ENCODE peak calls at places on chromosome 16, in nine cellular contexts. One of them, this sample, is unnamed.

GRCh38 chr16:89990799-89991198 is 28.5 kb downstream of the DBNDD1 start:
- DNase-seq in HL-60: no peak
- DNase-seq in upper lobe of left lung: no peak
- DNase-seq in GM23338: no peak
- DNase-seq in transverse colon: no peak
- DNase-seq in prostate gland: no peak
- DNase-seq in H1: no peak
- DNase-seq in suprapubic skin: no peak
- DNase-seq in esophagus muscularis mucosa: no peak
- DNase-seq in this sample: no peak

GRCh38 chr16:55292491-55292890 is 31.5 kb upstream of the IRX6 start:
- DNase-seq in GM23338: peak
- DNase-seq in transverse colon: no peak
- DNase-seq in H1: no peak
- DNase-seq in HL-60: no peak
- DNase-seq in prostate gland: no peak
- DNase-seq in esophagus muscularis mucosa: no peak
- DNase-seq in upper lobe of left lung: no peak
- DNase-seq in suprapubic skin: no peak
- DNase-seq in this sample: no peak

GRCh38 chr16:49921791-49922456 is 66.0 kb upstream of the ZNF423 start:
- DNase-seq in HL-60: peak
- DNase-seq in H1: peak
- DNase-seq in prostate gland: peak
- DNase-seq in upper lobe of left lung: no peak
- DNase-seq in transverse colon: peak
- DNase-seq in GM23338: peak
- DNase-seq in suprapubic skin: no peak
- DNase-seq in esophagus muscularis mucosa: no peak
- DNase-seq in this sample: no peak

GRCh38 chr16:29806641-29807425 is 504 bp downstream of the MAZ start:
- DNase-seq in upper lobe of left lung: peak
- DNase-seq in HL-60: peak
- DNase-seq in esophagus muscularis mucosa: no peak
- DNase-seq in prostate gland: peak
- DNase-seq in GM23338: peak
- DNase-seq in H1: peak
- DNase-seq in suprapubic skin: peak
- DNase-seq in transverse colon: peak
- DNase-seq in this sample: no peak

GRCh38 chr16:73433493-73434307 is 385.8 kb upstream of the ZFHX3 start:
- DNase-seq in GM23338: peak
- DNase-seq in HL-60: no peak
- DNase-seq in prostate gland: no peak
- DNase-seq in H1: no peak
- DNase-seq in suprapubic skin: no peak
- DNase-seq in upper lobe of left lung: peak
- DNase-seq in esophagus muscularis mucosa: no peak
- DNase-seq in transverse colon: no peak
- DNase-seq in this sample: no peak

GRCh38 chr16:48831081-48831722 is 221.2 kb upstream of the N4BP1 start:
- DNase-seq in esophagus muscularis mucosa: peak
- DNase-seq in suprapubic skin: no peak
- DNase-seq in upper lobe of left lung: no peak
- DNase-seq in GM23338: peak
- DNase-seq in transverse colon: no peak
- DNase-seq in HL-60: no peak
- DNase-seq in prostate gland: no peak
- DNase-seq in H1: peak
- DNase-seq in this sample: peak

GRCh38 chr16:14635394-14636145 is 2.8 kb downstream of the BFAR start:
- DNase-seq in prostate gland: no peak
- DNase-seq in upper lobe of left lung: no peak
- DNase-seq in HL-60: no peak
- DNase-seq in GM23338: peak
- DNase-seq in transverse colon: no peak
- DNase-seq in suprapubic skin: peak
- DNase-seq in esophagus muscularis mucosa: no peak
- DNase-seq in H1: no peak
- DNase-seq in this sample: no peak

GRCh38 chr16:66275795-66276428 is 90.6 kb upstream of the CDH5 start:
- DNase-seq in suprapubic skin: no peak
- DNase-seq in HL-60: peak
- DNase-seq in esophagus muscularis mucosa: no peak
- DNase-seq in upper lobe of left lung: no peak
- DNase-seq in transverse colon: peak
- DNase-seq in H1: peak
- DNase-seq in prostate gland: no peak
- DNase-seq in GM23338: peak
- DNase-seq in this sample: peak

GRCh38 chr16:22633794-22634193 is 123.1 kb downstream of the NPIPB5 start:
- DNase-seq in esophagus muscularis mucosa: no peak
- DNase-seq in transverse colon: no peak
- DNase-seq in GM23338: peak
- DNase-seq in upper lobe of left lung: no peak
- DNase-seq in suprapubic skin: no peak
- DNase-seq in H1: no peak
- DNase-seq in prostate gland: no peak
- DNase-seq in HL-60: no peak
- DNase-seq in this sample: peak

GRCh38 chr16:89347807-89348206 is 130.3 kb downstream of the ZNF778 start:
- DNase-seq in GM23338: no peak
- DNase-seq in esophagus muscularis mucosa: no peak
- DNase-seq in HL-60: no peak
- DNase-seq in transverse colon: no peak
- DNase-seq in prostate gland: no peak
- DNase-seq in suprapubic skin: no peak
- DNase-seq in upper lobe of left lung: no peak
- DNase-seq in H1: no peak
- DNase-seq in this sample: no peak

GRCh38 chr16:35255816-35256215 is 1796.4 kb downstream of the TP53TG3F start:
- DNase-seq in upper lobe of left lung: peak
- DNase-seq in HL-60: no peak
- DNase-seq in H1: no peak
- DNase-seq in transverse colon: no peak
- DNase-seq in GM23338: no peak
- DNase-seq in suprapubic skin: no peak
- DNase-seq in prostate gland: no peak
- DNase-seq in esophagus muscularis mucosa: peak
- DNase-seq in this sample: no peak

GRCh38 chr16:4474192-4474961 is at the start of gene NMRAL1:
- DNase-seq in prostate gland: peak
- DNase-seq in H1: peak
- DNase-seq in suprapubic skin: peak
- DNase-seq in esophagus muscularis mucosa: peak
- DNase-seq in HL-60: peak
- DNase-seq in transverse colon: peak
- DNase-seq in GM23338: peak
- DNase-seq in upper lobe of left lung: peak
- DNase-seq in this sample: peak

GRCh38 chr16:11105038-11105903 is 150.7 kb downstream of the SOCS1 start:
- DNase-seq in upper lobe of left lung: no peak
- DNase-seq in H1: no peak
- DNase-seq in transverse colon: peak
- DNase-seq in GM23338: no peak
- DNase-seq in esophagus muscularis mucosa: no peak
- DNase-seq in suprapubic skin: no peak
- DNase-seq in HL-60: peak
- DNase-seq in prostate gland: peak
- DNase-seq in this sample: no peak
- H3K4me3 ChIP-seq in upper lobe of left lung: no peak
- H3K4me3 ChIP-seq in H1: no peak
- H3K4me3 ChIP-seq in transverse colon: no peak
- H3K4me3 ChIP-seq in GM23338: no peak
- H3K4me3 ChIP-seq in esophagus muscularis mucosa: no peak
- H3K4me3 ChIP-seq in suprapubic skin: no peak
- H3K4me3 ChIP-seq in HL-60: no peak
- H3K4me3 ChIP-seq in prostate gland: no peak
- H3K4me3 ChIP-seq in this sample: no peak

DNA sequence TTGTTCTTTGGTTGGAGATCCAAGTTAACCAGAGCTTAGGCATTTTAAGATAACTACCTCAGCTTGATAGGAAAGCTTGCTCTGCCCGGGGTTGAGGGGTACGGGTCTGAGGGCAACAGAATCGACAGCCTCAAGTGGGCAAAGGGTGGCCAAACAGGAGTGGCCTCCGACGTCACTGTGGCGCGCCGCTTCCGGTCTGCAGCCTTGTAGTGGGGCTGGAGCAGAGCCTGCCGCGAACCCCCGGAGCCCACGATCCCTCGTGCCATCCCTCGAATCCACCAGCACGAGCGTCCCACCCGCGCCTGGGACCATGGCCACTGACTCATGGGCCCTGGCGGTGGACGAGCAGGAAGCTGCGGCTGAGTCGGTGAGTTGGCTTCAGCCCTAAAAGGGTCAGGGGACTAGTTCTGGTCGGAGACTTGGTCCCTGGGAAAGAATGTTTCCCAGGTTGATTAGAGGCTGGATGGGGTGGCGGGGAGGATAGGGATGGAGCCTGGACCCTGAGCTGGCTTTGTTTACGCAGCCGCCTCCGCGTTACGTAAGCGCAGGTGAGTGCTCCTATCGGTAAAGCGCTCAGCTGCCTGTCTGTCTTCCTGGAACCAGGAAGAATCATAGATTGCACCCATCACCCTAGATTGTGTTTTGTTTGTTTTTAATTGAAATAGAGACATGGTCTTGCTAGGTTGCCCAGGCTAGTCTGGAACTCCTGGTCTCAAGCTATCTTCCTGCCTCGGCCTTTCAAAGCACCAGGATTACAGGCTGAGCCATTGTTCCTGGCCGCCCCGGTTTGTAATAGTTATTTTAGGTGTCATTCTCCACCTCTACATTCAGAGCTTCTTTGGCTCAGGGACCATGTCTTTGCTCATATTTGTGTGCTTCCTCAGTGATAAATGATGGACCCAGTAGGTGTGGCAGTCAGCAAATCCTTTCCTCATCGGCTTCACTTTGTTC is at the start of gene DDX19B:
- DNase-seq in HL-60: peak
- DNase-seq in upper lobe of left lung: peak
- DNase-seq in transverse colon: peak
- DNase-seq in suprapubic skin: peak
- DNase-seq in esophagus muscularis mucosa: peak
- DNase-seq in GM23338: peak
- DNase-seq in H1: peak
- DNase-seq in prostate gland: peak
- DNase-seq in this sample: no peak
- TF ChIP-seq POLR2AphosphoS5 in HL-60: peak
- TF ChIP-seq POLR2AphosphoS5 in upper lobe of left lung: peak
- TF ChIP-seq POLR2AphosphoS5 in transverse colon: peak
- TF ChIP-seq POLR2AphosphoS5 in suprapubic skin: no peak
- TF ChIP-seq POLR2AphosphoS5 in esophagus muscularis mucosa: peak
- TF ChIP-seq POLR2AphosphoS5 in GM23338: peak
- TF ChIP-seq POLR2AphosphoS5 in H1: peak
- TF ChIP-seq POLR2AphosphoS5 in prostate gland: peak
- TF ChIP-seq POLR2AphosphoS5 in this sample: peak

GRCh38 chr16:8804313-8804712 is 6.7 kb downstream of the PMM2 start:
- DNase-seq in upper lobe of left lung: no peak
- DNase-seq in transverse colon: no peak
- DNase-seq in GM23338: no peak
- DNase-seq in prostate gland: no peak
- DNase-seq in HL-60: no peak
- DNase-seq in esophagus muscularis mucosa: no peak
- DNase-seq in H1: no peak
- DNase-seq in suprapubic skin: no peak
- DNase-seq in this sample: no peak

GRCh38 chr16:8807189-8807588 is 9.6 kb downstream of the PMM2 start:
- DNase-seq in transverse colon: no peak
- DNase-seq in prostate gland: no peak
- DNase-seq in GM23338: no peak
- DNase-seq in upper lobe of left lung: no peak
- DNase-seq in suprapubic skin: no peak
- DNase-seq in H1: no peak
- DNase-seq in esophagus muscularis mucosa: no peak
- DNase-seq in HL-60: no peak
- DNase-seq in this sample: no peak

GRCh38 chr16:8806272-8806983 is 8.8 kb downstream of the PMM2 start:
- DNase-seq in HL-60: no peak
- DNase-seq in esophagus muscularis mucosa: no peak
- DNase-seq in H1: no peak
- DNase-seq in suprapubic skin: no peak
- DNase-seq in transverse colon: no peak
- DNase-seq in upper lobe of left lung: no peak
- DNase-seq in prostate gland: no peak
- DNase-seq in GM23338: no peak
- DNase-seq in this sample: no peak

GRCh38 chr16:8808613-8809353 is 11.1 kb downstream of the PMM2 start:
- DNase-seq in transverse colon: no peak
- DNase-seq in HL-60: no peak
- DNase-seq in upper lobe of left lung: peak
- DNase-seq in prostate gland: no peak
- DNase-seq in esophagus muscularis mucosa: no peak
- DNase-seq in H1: no peak
- DNase-seq in GM23338: no peak
- DNase-seq in suprapubic skin: no peak
- DNase-seq in this sample: no peak

GRCh38 chr16:8808009-8808408 is 10.4 kb downstream of the PMM2 start:
- DNase-seq in transverse colon: no peak
- DNase-seq in esophagus muscularis mucosa: no peak
- DNase-seq in suprapubic skin: no peak
- DNase-seq in H1: no peak
- DNase-seq in prostate gland: no peak
- DNase-seq in GM23338: no peak
- DNase-seq in HL-60: no peak
- DNase-seq in upper lobe of left lung: no peak
- DNase-seq in this sample: no peak
- H3K4me3 ChIP-seq in transverse colon: no peak
- H3K4me3 ChIP-seq in esophagus muscularis mucosa: no peak
- H3K4me3 ChIP-seq in suprapubic skin: no peak
- H3K4me3 ChIP-seq in H1: no peak
- H3K4me3 ChIP-seq in prostate gland: no peak
- H3K4me3 ChIP-seq in GM23338: no peak
- H3K4me3 ChIP-seq in HL-60: no peak
- H3K4me3 ChIP-seq in upper lobe of left lung: no peak
- H3K4me3 ChIP-seq in this sample: no peak

GRCh38 chr16:58499615-58500328 is at the start of gene NDRG4:
- DNase-seq in transverse colon: peak
- DNase-seq in prostate gland: no peak
- DNase-seq in GM23338: peak
- DNase-seq in suprapubic skin: peak
- DNase-seq in upper lobe of left lung: peak
- DNase-seq in esophagus muscularis mucosa: no peak
- DNase-seq in H1: peak
- DNase-seq in HL-60: peak
- DNase-seq in this sample: no peak

GRCh38 chr16:58502217-58502921 is 2.4 kb downstream of the NDRG4 start:
- DNase-seq in suprapubic skin: peak
- DNase-seq in transverse colon: no peak
- DNase-seq in H1: no peak
- DNase-seq in upper lobe of left lung: no peak
- DNase-seq in prostate gland: no peak
- DNase-seq in esophagus muscularis mucosa: no peak
- DNase-seq in GM23338: no peak
- DNase-seq in HL-60: no peak
- DNase-seq in this sample: no peak

GRCh38 chr16:58501242-58502131 is 1.5 kb downstream of the NDRG4 start:
- DNase-seq in H1: peak
- DNase-seq in upper lobe of left lung: peak
- DNase-seq in prostate gland: no peak
- DNase-seq in GM23338: peak
- DNase-seq in HL-60: no peak
- DNase-seq in esophagus muscularis mucosa: no peak
- DNase-seq in suprapubic skin: peak
- DNase-seq in transverse colon: peak
- DNase-seq in this sample: no peak

GRCh38 chr16:58499092-58499511 is 841 bp upstream of the NDRG4 start:
- DNase-seq in esophagus muscularis mucosa: no peak
- DNase-seq in upper lobe of left lung: peak
- DNase-seq in H1: no peak
- DNase-seq in HL-60: no peak
- DNase-seq in suprapubic skin: peak
- DNase-seq in transverse colon: no peak
- DNase-seq in GM23338: no peak
- DNase-seq in prostate gland: no peak
- DNase-seq in this sample: no peak

GRCh38 chr16:58500329-58501241 is 642 bp downstream of the NDRG4 start:
- DNase-seq in HL-60: no peak
- DNase-seq in prostate gland: no peak
- DNase-seq in upper lobe of left lung: peak
- DNase-seq in GM23338: peak
- DNase-seq in H1: peak
- DNase-seq in suprapubic skin: peak
- DNase-seq in esophagus muscularis mucosa: no peak
- DNase-seq in transverse colon: no peak
- DNase-seq in this sample: no peak
- TF ChIP-seq POLR2AphosphoS5 in HL-60: no peak
- TF ChIP-seq POLR2AphosphoS5 in prostate gland: no peak
- TF ChIP-seq POLR2AphosphoS5 in upper lobe of left lung: no peak
- TF ChIP-seq POLR2AphosphoS5 in GM23338: no peak
- TF ChIP-seq POLR2AphosphoS5 in H1: no peak
- TF ChIP-seq POLR2AphosphoS5 in suprapubic skin: no peak
- TF ChIP-seq POLR2AphosphoS5 in esophagus muscularis mucosa: no peak
- TF ChIP-seq POLR2AphosphoS5 in transverse colon: no peak
- TF ChIP-seq POLR2AphosphoS5 in this sample: no peak

This sample was measured in vagina.